ENCODE peak calls at places on chromosomes 13 and 19, in ten cellular contexts. One of them, this sample, is unnamed.

GRCh38 chr13:25971499-25972145 is 80.2 kb downstream of the SHISA2 start:
- DNase-seq in activated CD4-positive, CD25-positive, alpha-beta regulatory T cell: no peak
- DNase-seq in activated CD8-positive, alpha-beta T cell treated with anti-CD3 and anti-CD28 coated beads for 36 hours: peak; percentile 63
- DNase-seq in IMR-90: no peak
- DNase-seq in H9: no peak
- DNase-seq in stimulated activated CD4-positive, alpha-beta T cell treated with anti-CD3 and anti-CD28 coated beads, Interleukin-2, amount 100 ng/mL, for 48 hours: no peak
- DNase-seq in nephron progenitor cell: no peak
- DNase-seq in AG08396: no peak
- DNase-seq in EL: no peak
- DNase-seq in ELR: no peak
- DNase-seq in this sample: no peak

GRCh38 chr13:94345374-94346195 is 133.9 kb downstream of the DCT start:
- DNase-seq in activated CD8-positive, alpha-beta T cell treated with anti-CD3 and anti-CD28 coated beads for 36 hours: no peak
- DNase-seq in ELR: peak; percentile 38
- DNase-seq in AG08396: no peak
- DNase-seq in activated CD4-positive, CD25-positive, alpha-beta regulatory T cell: no peak
- DNase-seq in nephron progenitor cell: no peak
- DNase-seq in EL: peak; percentile 44
- DNase-seq in H9: no peak
- DNase-seq in stimulated activated CD4-positive, alpha-beta T cell treated with anti-CD3 and anti-CD28 coated beads, Interleukin-2, amount 100 ng/mL, for 48 hours: no peak
- DNase-seq in IMR-90: peak; percentile 44
- DNase-seq in this sample: no peak

GRCh38 chr13:34076943-34077703 is 259.2 kb downstream of the RFC3 start:
- DNase-seq in stimulated activated CD4-positive, alpha-beta T cell treated with anti-CD3 and anti-CD28 coated beads, Interleukin-2, amount 100 ng/mL, for 48 hours: no peak
- DNase-seq in nephron progenitor cell: no peak
- DNase-seq in ELR: peak; percentile 61
- DNase-seq in activated CD8-positive, alpha-beta T cell treated with anti-CD3 and anti-CD28 coated beads for 36 hours: no peak
- DNase-seq in AG08396: peak; percentile 11
- DNase-seq in H9: no peak
- DNase-seq in IMR-90: peak; percentile 1
- DNase-seq in EL: peak; percentile 68
- DNase-seq in activated CD4-positive, CD25-positive, alpha-beta regulatory T cell: no peak
- DNase-seq in this sample: no peak

GRCh38 chr19:35132254-35132653 is 2.6 kb downstream of the LGI4 start:
- DNase-seq in IMR-90: no peak
- DNase-seq in activated CD4-positive, CD25-positive, alpha-beta regulatory T cell: no peak
- DNase-seq in nephron progenitor cell: no peak
- DNase-seq in stimulated activated CD4-positive, alpha-beta T cell treated with anti-CD3 and anti-CD28 coated beads, Interleukin-2, amount 100 ng/mL, for 48 hours: no peak
- DNase-seq in ELR: no peak
- DNase-seq in activated CD8-positive, alpha-beta T cell treated with anti-CD3 and anti-CD28 coated beads for 36 hours: no peak
- DNase-seq in EL: no peak
- DNase-seq in H9: no peak
- DNase-seq in AG08396: no peak
- DNase-seq in this sample: no peak

GRCh38 chr13:33815011-33815550 is 2.9 kb upstream of the RFC3 start:
- DNase-seq in ELR: no peak
- DNase-seq in IMR-90: no peak
- DNase-seq in AG08396: no peak
- DNase-seq in EL: no peak
- DNase-seq in nephron progenitor cell: no peak
- DNase-seq in stimulated activated CD4-positive, alpha-beta T cell treated with anti-CD3 and anti-CD28 coated beads, Interleukin-2, amount 100 ng/mL, for 48 hours: no peak
- DNase-seq in H9: no peak
- DNase-seq in activated CD4-positive, CD25-positive, alpha-beta regulatory T cell: no peak
- DNase-seq in activated CD8-positive, alpha-beta T cell treated with anti-CD3 and anti-CD28 coated beads for 36 hours: no peak
- DNase-seq in this sample: no peak

GRCh38 chr13:112901951-112902651 is 66.9 kb upstream of the MCF2L start:
- DNase-seq in IMR-90: no peak
- DNase-seq in H9: peak; percentile 36
- DNase-seq in activated CD4-positive, CD25-positive, alpha-beta regulatory T cell: no peak
- DNase-seq in nephron progenitor cell: no peak
- DNase-seq in AG08396: no peak
- DNase-seq in stimulated activated CD4-positive, alpha-beta T cell treated with anti-CD3 and anti-CD28 coated beads, Interleukin-2, amount 100 ng/mL, for 48 hours: no peak
- DNase-seq in EL: no peak
- DNase-seq in activated CD8-positive, alpha-beta T cell treated with anti-CD3 and anti-CD28 coated beads for 36 hours: no peak
- DNase-seq in ELR: no peak
- DNase-seq in this sample: peak; percentile 40

GRCh38 chr19:28239270-28239669 is 973.7 kb downstream of the UQCRFS1 start:
- DNase-seq in EL: no peak
- DNase-seq in ELR: no peak
- DNase-seq in activated CD8-positive, alpha-beta T cell treated with anti-CD3 and anti-CD28 coated beads for 36 hours: peak; percentile 12
- DNase-seq in stimulated activated CD4-positive, alpha-beta T cell treated with anti-CD3 and anti-CD28 coated beads, Interleukin-2, amount 100 ng/mL, for 48 hours: no peak
- DNase-seq in H9: peak; percentile 81
- DNase-seq in IMR-90: no peak
- DNase-seq in AG08396: no peak
- DNase-seq in activated CD4-positive, CD25-positive, alpha-beta regulatory T cell: no peak
- DNase-seq in nephron progenitor cell: peak; percentile 61
- DNase-seq in this sample: peak; percentile 66

GRCh38 chr13:34545461-34545860 is 396.6 kb upstream of the NBEA start:
- DNase-seq in IMR-90: no peak
- DNase-seq in activated CD4-positive, CD25-positive, alpha-beta regulatory T cell: no peak
- DNase-seq in activated CD8-positive, alpha-beta T cell treated with anti-CD3 and anti-CD28 coated beads for 36 hours: no peak
- DNase-seq in ELR: no peak
- DNase-seq in nephron progenitor cell: no peak
- DNase-seq in EL: no peak
- DNase-seq in H9: no peak
- DNase-seq in stimulated activated CD4-positive, alpha-beta T cell treated with anti-CD3 and anti-CD28 coated beads, Interleukin-2, amount 100 ng/mL, for 48 hours: no peak
- DNase-seq in AG08396: no peak
- DNase-seq in this sample: no peak

GRCh38 chr13:62721893-62722292 is 1306.2 kb upstream of the PCDH20 start:
- DNase-seq in EL: no peak
- DNase-seq in IMR-90: no peak
- DNase-seq in stimulated activated CD4-positive, alpha-beta T cell treated with anti-CD3 and anti-CD28 coated beads, Interleukin-2, amount 100 ng/mL, for 48 hours: no peak
- DNase-seq in AG08396: no peak
- DNase-seq in nephron progenitor cell: no peak
- DNase-seq in ELR: no peak
- DNase-seq in activated CD4-positive, CD25-positive, alpha-beta regulatory T cell: no peak
- DNase-seq in activated CD8-positive, alpha-beta T cell treated with anti-CD3 and anti-CD28 coated beads for 36 hours: no peak
- DNase-seq in H9: no peak
- DNase-seq in this sample: no peak

GRCh38 chr19:34475026-34475974 is 6.3 kb upstream of the WTIP start:
- DNase-seq in ELR: peak; percentile 88
- DNase-seq in activated CD8-positive, alpha-beta T cell treated with anti-CD3 and anti-CD28 coated beads for 36 hours: peak; percentile 28
- DNase-seq in activated CD4-positive, CD25-positive, alpha-beta regulatory T cell: no peak
- DNase-seq in stimulated activated CD4-positive, alpha-beta T cell treated with anti-CD3 and anti-CD28 coated beads, Interleukin-2, amount 100 ng/mL, for 48 hours: peak; percentile 18
- DNase-seq in IMR-90: peak; percentile 91
- DNase-seq in nephron progenitor cell: no peak
- DNase-seq in H9: no peak
- DNase-seq in AG08396: peak; percentile 75
- DNase-seq in EL: peak; percentile 84
- DNase-seq in this sample: no peak

GRCh38 chr19:6058411-6059201 is 51.7 kb downstream of the RFX2 start:
- DNase-seq in activated CD8-positive, alpha-beta T cell treated with anti-CD3 and anti-CD28 coated beads for 36 hours: no peak
- DNase-seq in nephron progenitor cell: no peak
- DNase-seq in ELR: no peak
- DNase-seq in activated CD4-positive, CD25-positive, alpha-beta regulatory T cell: no peak
- DNase-seq in AG08396: no peak
- DNase-seq in stimulated activated CD4-positive, alpha-beta T cell treated with anti-CD3 and anti-CD28 coated beads, Interleukin-2, amount 100 ng/mL, for 48 hours: no peak
- DNase-seq in EL: no peak
- DNase-seq in IMR-90: no peak
- DNase-seq in H9: no peak
- DNase-seq in this sample: peak; percentile 16

GRCh38 chr13:94950303-94950702 is 238.0 kb upstream of the SOX21 start:
- DNase-seq in IMR-90: no peak
- DNase-seq in activated CD8-positive, alpha-beta T cell treated with anti-CD3 and anti-CD28 coated beads for 36 hours: no peak
- DNase-seq in H9: no peak
- DNase-seq in activated CD4-positive, CD25-positive, alpha-beta regulatory T cell: no peak
- DNase-seq in EL: no peak
- DNase-seq in stimulated activated CD4-positive, alpha-beta T cell treated with anti-CD3 and anti-CD28 coated beads, Interleukin-2, amount 100 ng/mL, for 48 hours: no peak
- DNase-seq in nephron progenitor cell: no peak
- DNase-seq in AG08396: peak; percentile 12
- DNase-seq in ELR: no peak
- DNase-seq in this sample: no peak

GRCh38 chr19:55590621-55591020 is 8.7 kb downstream of the FIZ1 start:
- DNase-seq in stimulated activated CD4-positive, alpha-beta T cell treated with anti-CD3 and anti-CD28 coated beads, Interleukin-2, amount 100 ng/mL, for 48 hours: no peak
- DNase-seq in activated CD4-positive, CD25-positive, alpha-beta regulatory T cell: no peak
- DNase-seq in H9: peak; percentile 51
- DNase-seq in AG08396: no peak
- DNase-seq in activated CD8-positive, alpha-beta T cell treated with anti-CD3 and anti-CD28 coated beads for 36 hours: peak; percentile 44
- DNase-seq in IMR-90: no peak
- DNase-seq in EL: no peak
- DNase-seq in nephron progenitor cell: no peak
- DNase-seq in ELR: peak; percentile 49
- DNase-seq in this sample: no peak

GRCh38 chr19:46603752-46604241 is 2.7 kb downstream of the CALM3 start:
- DNase-seq in activated CD4-positive, CD25-positive, alpha-beta regulatory T cell: no peak
- DNase-seq in ELR: no peak
- DNase-seq in activated CD8-positive, alpha-beta T cell treated with anti-CD3 and anti-CD28 coated beads for 36 hours: no peak
- DNase-seq in nephron progenitor cell: no peak
- DNase-seq in H9: no peak
- DNase-seq in EL: no peak
- DNase-seq in stimulated activated CD4-positive, alpha-beta T cell treated with anti-CD3 and anti-CD28 coated beads, Interleukin-2, amount 100 ng/mL, for 48 hours: no peak
- DNase-seq in AG08396: peak; percentile 6
- DNase-seq in IMR-90: no peak
- DNase-seq in this sample: no peak

GRCh38 chr19:56918682-56919307 is 78.3 kb upstream of the PEG3 start:
- DNase-seq in ELR: no peak
- DNase-seq in IMR-90: no peak
- DNase-seq in stimulated activated CD4-positive, alpha-beta T cell treated with anti-CD3 and anti-CD28 coated beads, Interleukin-2, amount 100 ng/mL, for 48 hours: no peak
- DNase-seq in nephron progenitor cell: no peak
- DNase-seq in activated CD4-positive, CD25-positive, alpha-beta regulatory T cell: no peak
- DNase-seq in H9: no peak
- DNase-seq in activated CD8-positive, alpha-beta T cell treated with anti-CD3 and anti-CD28 coated beads for 36 hours: no peak
- DNase-seq in EL: no peak
- DNase-seq in AG08396: no peak
- DNase-seq in this sample: no peak

GRCh38 chr19:16591803-16592556 is 19.8 kb upstream of the SLC35E1 start:
- DNase-seq in activated CD8-positive, alpha-beta T cell treated with anti-CD3 and anti-CD28 coated beads for 36 hours: no peak
- DNase-seq in IMR-90: peak; percentile 25
- DNase-seq in EL: peak; percentile 39
- DNase-seq in activated CD4-positive, CD25-positive, alpha-beta regulatory T cell: no peak
- DNase-seq in stimulated activated CD4-positive, alpha-beta T cell treated with anti-CD3 and anti-CD28 coated beads, Interleukin-2, amount 100 ng/mL, for 48 hours: no peak
- DNase-seq in ELR: peak; percentile 50
- DNase-seq in AG08396: no peak
- DNase-seq in H9: no peak
- DNase-seq in nephron progenitor cell: no peak
- DNase-seq in this sample: no peak

GRCh38 chr13:53873558-53873957 is 844.9 kb downstream of the OLFM4 start:
- DNase-seq in ELR: no peak
- DNase-seq in H9: peak; percentile 79
- DNase-seq in AG08396: no peak
- DNase-seq in activated CD4-positive, CD25-positive, alpha-beta regulatory T cell: no peak
- DNase-seq in EL: no peak
- DNase-seq in activated CD8-positive, alpha-beta T cell treated with anti-CD3 and anti-CD28 coated beads for 36 hours: no peak
- DNase-seq in stimulated activated CD4-positive, alpha-beta T cell treated with anti-CD3 and anti-CD28 coated beads, Interleukin-2, amount 100 ng/mL, for 48 hours: no peak
- DNase-seq in IMR-90: no peak
- DNase-seq in nephron progenitor cell: no peak
- DNase-seq in this sample: no peak

GRCh38 chr19:47663435-47663910 is 49.7 kb upstream of the EHD2 start:
- DNase-seq in EL: peak; percentile 85
- DNase-seq in IMR-90: peak; percentile 96
- DNase-seq in activated CD8-positive, alpha-beta T cell treated with anti-CD3 and anti-CD28 coated beads for 36 hours: no peak
- DNase-seq in H9: no peak
- DNase-seq in activated CD4-positive, CD25-positive, alpha-beta regulatory T cell: no peak
- DNase-seq in ELR: peak; percentile 85
- DNase-seq in nephron progenitor cell: no peak
- DNase-seq in AG08396: peak; percentile 81
- DNase-seq in stimulated activated CD4-positive, alpha-beta T cell treated with anti-CD3 and anti-CD28 coated beads, Interleukin-2, amount 100 ng/mL, for 48 hours: no peak
- DNase-seq in this sample: no peak

GRCh38 chr19:45824041-45824471 is 8.9 kb upstream of the RSPH6A start:
- DNase-seq in ELR: no peak
- DNase-seq in IMR-90: no peak
- DNase-seq in activated CD8-positive, alpha-beta T cell treated with anti-CD3 and anti-CD28 coated beads for 36 hours: no peak
- DNase-seq in stimulated activated CD4-positive, alpha-beta T cell treated with anti-CD3 and anti-CD28 coated beads, Interleukin-2, amount 100 ng/mL, for 48 hours: no peak
- DNase-seq in activated CD4-positive, CD25-positive, alpha-beta regulatory T cell: no peak
- DNase-seq in H9: no peak
- DNase-seq in EL: no peak
- DNase-seq in AG08396: no peak
- DNase-seq in nephron progenitor cell: no peak
- DNase-seq in this sample: no peak

GRCh38 chr13:98476538-98476966 is 100.4 kb downstream of the STK24 start:
- DNase-seq in H9: peak; percentile 77
- DNase-seq in IMR-90: peak; percentile 92
- DNase-seq in EL: peak; percentile 96
- DNase-seq in nephron progenitor cell: no peak
- DNase-seq in AG08396: peak; percentile 79
- DNase-seq in stimulated activated CD4-positive, alpha-beta T cell treated with anti-CD3 and anti-CD28 coated beads, Interleukin-2, amount 100 ng/mL, for 48 hours: peak; percentile 74
- DNase-seq in ELR: peak; percentile 98
- DNase-seq in activated CD8-positive, alpha-beta T cell treated with anti-CD3 and anti-CD28 coated beads for 36 hours: peak; percentile 96
- DNase-seq in activated CD4-positive, CD25-positive, alpha-beta regulatory T cell: peak; percentile 76
- DNase-seq in this sample: no peak

GRCh38 chr13:106593131-106593530 is 25.2 kb upstream of the ARGLU1 start:
- DNase-seq in activated CD8-positive, alpha-beta T cell treated with anti-CD3 and anti-CD28 coated beads for 36 hours: no peak
- DNase-seq in EL: no peak
- DNase-seq in IMR-90: no peak
- DNase-seq in stimulated activated CD4-positive, alpha-beta T cell treated with anti-CD3 and anti-CD28 coated beads, Interleukin-2, amount 100 ng/mL, for 48 hours: no peak
- DNase-seq in AG08396: no peak
- DNase-seq in ELR: no peak
- DNase-seq in H9: no peak
- DNase-seq in nephron progenitor cell: no peak
- DNase-seq in activated CD4-positive, CD25-positive, alpha-beta regulatory T cell: no peak
- DNase-seq in this sample: no peak

GRCh38 chr19:32206065-32206464 is 139.3 kb upstream of the ZNF507 start:
- DNase-seq in EL: no peak
- DNase-seq in nephron progenitor cell: no peak
- DNase-seq in ELR: no peak
- DNase-seq in IMR-90: no peak
- DNase-seq in AG08396: no peak
- DNase-seq in activated CD8-positive, alpha-beta T cell treated with anti-CD3 and anti-CD28 coated beads for 36 hours: no peak
- DNase-seq in H9: no peak
- DNase-seq in activated CD4-positive, CD25-positive, alpha-beta regulatory T cell: no peak
- DNase-seq in stimulated activated CD4-positive, alpha-beta T cell treated with anti-CD3 and anti-CD28 coated beads, Interleukin-2, amount 100 ng/mL, for 48 hours: no peak
- DNase-seq in this sample: no peak

GRCh38 chr19:40689339-40690049 is 957 bp downstream of the NUMBL start:
- DNase-seq in ELR: peak; percentile 34
- DNase-seq in H9: no peak
- DNase-seq in EL: no peak
- DNase-seq in stimulated activated CD4-positive, alpha-beta T cell treated with anti-CD3 and anti-CD28 coated beads, Interleukin-2, amount 100 ng/mL, for 48 hours: no peak
- DNase-seq in activated CD4-positive, CD25-positive, alpha-beta regulatory T cell: no peak
- DNase-seq in activated CD8-positive, alpha-beta T cell treated with anti-CD3 and anti-CD28 coated beads for 36 hours: peak; percentile 45
- DNase-seq in IMR-90: no peak
- DNase-seq in nephron progenitor cell: peak; percentile 51
- DNase-seq in AG08396: no peak
- DNase-seq in this sample: peak; percentile 57

GRCh38 chr19:20154636-20155035 is 12.4 kb upstream of the ZNF486 start:
- DNase-seq in nephron progenitor cell: no peak
- DNase-seq in ELR: no peak
- DNase-seq in activated CD4-positive, CD25-positive, alpha-beta regulatory T cell: no peak
- DNase-seq in AG08396: no peak
- DNase-seq in activated CD8-positive, alpha-beta T cell treated with anti-CD3 and anti-CD28 coated beads for 36 hours: no peak
- DNase-seq in EL: no peak
- DNase-seq in stimulated activated CD4-positive, alpha-beta T cell treated with anti-CD3 and anti-CD28 coated beads, Interleukin-2, amount 100 ng/mL, for 48 hours: no peak
- DNase-seq in IMR-90: no peak
- DNase-seq in H9: no peak
- DNase-seq in this sample: no peak

GRCh38 chr19:18596752-18597157 is 8.2 kb downstream of the REX1BD start:
- DNase-seq in AG08396: peak; percentile 60
- DNase-seq in activated CD4-positive, CD25-positive, alpha-beta regulatory T cell: no peak
- DNase-seq in IMR-90: no peak
- DNase-seq in activated CD8-positive, alpha-beta T cell treated with anti-CD3 and anti-CD28 coated beads for 36 hours: peak; percentile 42
- DNase-seq in nephron progenitor cell: peak; percentile 78
- DNase-seq in H9: peak; percentile 92
- DNase-seq in ELR: peak; percentile 42
- DNase-seq in stimulated activated CD4-positive, alpha-beta T cell treated with anti-CD3 and anti-CD28 coated beads, Interleukin-2, amount 100 ng/mL, for 48 hours: no peak
- DNase-seq in EL: peak; percentile 20
- DNase-seq in this sample: peak; percentile 83

GRCh38 chr19:35533201-35533821 is at the start of gene GAPDHS:
- DNase-seq in H9: no peak
- DNase-seq in activated CD8-positive, alpha-beta T cell treated with anti-CD3 and anti-CD28 coated beads for 36 hours: no peak
- DNase-seq in activated CD4-positive, CD25-positive, alpha-beta regulatory T cell: no peak
- DNase-seq in ELR: no peak
- DNase-seq in nephron progenitor cell: no peak
- DNase-seq in EL: no peak
- DNase-seq in stimulated activated CD4-positive, alpha-beta T cell treated with anti-CD3 and anti-CD28 coated beads, Interleukin-2, amount 100 ng/mL, for 48 hours: no peak
- DNase-seq in AG08396: peak; percentile 65
- DNase-seq in IMR-90: peak; percentile 43
- DNase-seq in this sample: no peak

GRCh38 chr13:98524793-98525192 is 52.1 kb downstream of the STK24 start:
- DNase-seq in activated CD8-positive, alpha-beta T cell treated with anti-CD3 and anti-CD28 coated beads for 36 hours: no peak
- DNase-seq in IMR-90: no peak
- DNase-seq in activated CD4-positive, CD25-positive, alpha-beta regulatory T cell: no peak
- DNase-seq in stimulated activated CD4-positive, alpha-beta T cell treated with anti-CD3 and anti-CD28 coated beads, Interleukin-2, amount 100 ng/mL, for 48 hours: no peak
- DNase-seq in EL: no peak
- DNase-seq in AG08396: no peak
- DNase-seq in H9: no peak
- DNase-seq in ELR: no peak
- DNase-seq in nephron progenitor cell: no peak
- DNase-seq in this sample: no peak

GRCh38 chr19:49801966-49802661 is 11.0 kb downstream of the FUZ start:
- DNase-seq in nephron progenitor cell: peak; percentile 80
- DNase-seq in EL: peak; percentile 38
- DNase-seq in activated CD8-positive, alpha-beta T cell treated with anti-CD3 and anti-CD28 coated beads for 36 hours: no peak
- DNase-seq in H9: peak; percentile 91
- DNase-seq in AG08396: peak; percentile 96
- DNase-seq in ELR: peak; percentile 30
- DNase-seq in IMR-90: peak; percentile 86
- DNase-seq in stimulated activated CD4-positive, alpha-beta T cell treated with anti-CD3 and anti-CD28 coated beads, Interleukin-2, amount 100 ng/mL, for 48 hours: no peak
- DNase-seq in activated CD4-positive, CD25-positive, alpha-beta regulatory T cell: no peak
- DNase-seq in this sample: peak; percentile 85

This sample was measured in ecto neural progenitor cell.